ENCODE peak calls at places on chromosomes 7 and 10, in seven cellular contexts. One of them, this sample, is unnamed.

GRCh38 chr10:70656489-70656888 is 15.8 kb upstream of the ADAMTS14 start:
- DNase-seq in bronchial epithelial cell: peak
- DNase-seq in pancreas: no peak
- DNase-seq in fibroblast of pulmonary artery: peak
- DNase-seq in AG09319: peak
- DNase-seq in epithelial cell of esophagus: peak
- DNase-seq in mucosa of descending colon: no peak
- DNase-seq in this sample: peak

GRCh38 chr10:116201011-116201410 is 72.0 kb downstream of the GFRA1 start:
- DNase-seq in AG09319: no peak
- DNase-seq in epithelial cell of esophagus: no peak
- DNase-seq in bronchial epithelial cell: no peak
- DNase-seq in mucosa of descending colon: no peak
- DNase-seq in fibroblast of pulmonary artery: no peak
- DNase-seq in pancreas: no peak
- DNase-seq in this sample: no peak

GRCh38 chr7:130490287-130490686 is 1.6 kb upstream of the MEST start:
- DNase-seq in mucosa of descending colon: no peak
- DNase-seq in fibroblast of pulmonary artery: no peak
- DNase-seq in bronchial epithelial cell: no peak
- DNase-seq in pancreas: no peak
- DNase-seq in AG09319: no peak
- DNase-seq in epithelial cell of esophagus: no peak
- DNase-seq in this sample: no peak

GRCh38 chr10:104120903-104121484 is 977 bp upstream of the SFR1 start:
- DNase-seq in fibroblast of pulmonary artery: peak
- DNase-seq in epithelial cell of esophagus: peak
- DNase-seq in AG09319: peak
- DNase-seq in mucosa of descending colon: peak
- DNase-seq in bronchial epithelial cell: peak
- DNase-seq in pancreas: peak
- DNase-seq in this sample: peak

GRCh38 chr10:66501356-66501755 is 424.5 kb upstream of the LRRTM3 start:
- DNase-seq in fibroblast of pulmonary artery: no peak
- DNase-seq in pancreas: no peak
- DNase-seq in bronchial epithelial cell: no peak
- DNase-seq in AG09319: no peak
- DNase-seq in mucosa of descending colon: no peak
- DNase-seq in epithelial cell of esophagus: no peak
- DNase-seq in this sample: no peak

GRCh38 chr7:151078233-151079040 is 2.2 kb downstream of the FASTK start:
- DNase-seq in epithelial cell of esophagus: no peak
- DNase-seq in pancreas: peak
- DNase-seq in bronchial epithelial cell: no peak
- DNase-seq in fibroblast of pulmonary artery: no peak
- DNase-seq in AG09319: no peak
- DNase-seq in mucosa of descending colon: peak
- DNase-seq in this sample: no peak

GRCh38 chr10:111323567-111323966 is 246.7 kb downstream of the ADRA2A start:
- DNase-seq in mucosa of descending colon: no peak
- DNase-seq in bronchial epithelial cell: no peak
- DNase-seq in fibroblast of pulmonary artery: no peak
- DNase-seq in AG09319: no peak
- DNase-seq in pancreas: no peak
- DNase-seq in epithelial cell of esophagus: no peak
- DNase-seq in this sample: peak

GRCh38 chr10:94292448-94293118 is 70.2 kb downstream of the NOC3L start:
- DNase-seq in fibroblast of pulmonary artery: peak
- DNase-seq in AG09319: no peak
- DNase-seq in pancreas: no peak
- DNase-seq in bronchial epithelial cell: peak
- DNase-seq in epithelial cell of esophagus: peak
- DNase-seq in mucosa of descending colon: peak
- DNase-seq in this sample: peak

GRCh38 chr10:79292789-79293746 is 54.2 kb upstream of the PPIF start:
- DNase-seq in bronchial epithelial cell: no peak
- DNase-seq in mucosa of descending colon: no peak
- DNase-seq in AG09319: no peak
- DNase-seq in fibroblast of pulmonary artery: no peak
- DNase-seq in epithelial cell of esophagus: no peak
- DNase-seq in pancreas: no peak
- DNase-seq in this sample: peak

GRCh38 chr7:36784991-36785940 is 61.0 kb upstream of the AOAH start:
- DNase-seq in AG09319: no peak
- DNase-seq in mucosa of descending colon: peak
- DNase-seq in pancreas: no peak
- DNase-seq in fibroblast of pulmonary artery: peak
- DNase-seq in epithelial cell of esophagus: peak
- DNase-seq in bronchial epithelial cell: peak
- DNase-seq in this sample: no peak

GRCh38 chr7:26397326-26397725 is 105.7 kb downstream of the SNX10 start:
- DNase-seq in AG09319: no peak
- DNase-seq in fibroblast of pulmonary artery: no peak
- DNase-seq in epithelial cell of esophagus: no peak
- DNase-seq in pancreas: peak
- DNase-seq in mucosa of descending colon: no peak
- DNase-seq in bronchial epithelial cell: no peak
- DNase-seq in this sample: no peak

GRCh38 chr7:152145853-152146466 is 120.5 kb downstream of the GALNT11 start:
- DNase-seq in epithelial cell of esophagus: peak
- DNase-seq in pancreas: no peak
- DNase-seq in fibroblast of pulmonary artery: peak
- DNase-seq in AG09319: peak
- DNase-seq in bronchial epithelial cell: peak
- DNase-seq in mucosa of descending colon: no peak
- DNase-seq in this sample: peak

GRCh38 chr10:16681525-16681924 is 135.7 kb downstream of the RSU1 start:
- DNase-seq in mucosa of descending colon: no peak
- DNase-seq in fibroblast of pulmonary artery: no peak
- DNase-seq in epithelial cell of esophagus: no peak
- DNase-seq in bronchial epithelial cell: no peak
- DNase-seq in AG09319: no peak
- DNase-seq in pancreas: no peak
- DNase-seq in this sample: no peak

GRCh38 chr7:71429116-71429515 is 297.2 kb downstream of the GALNT17 start:
- DNase-seq in mucosa of descending colon: no peak
- DNase-seq in epithelial cell of esophagus: no peak
- DNase-seq in fibroblast of pulmonary artery: no peak
- DNase-seq in AG09319: no peak
- DNase-seq in pancreas: no peak
- DNase-seq in bronchial epithelial cell: no peak
- DNase-seq in this sample: no peak

GRCh38 chr7:129635300-129636029 is 23.9 kb downstream of the NRF1 start:
- DNase-seq in epithelial cell of esophagus: peak
- DNase-seq in AG09319: peak
- DNase-seq in fibroblast of pulmonary artery: peak
- DNase-seq in pancreas: peak
- DNase-seq in bronchial epithelial cell: peak
- DNase-seq in mucosa of descending colon: peak
- DNase-seq in this sample: peak

GRCh38 chr10:71920540-71921318 is 43.5 kb upstream of the CHST3 start:
- DNase-seq in pancreas: no peak
- DNase-seq in fibroblast of pulmonary artery: peak
- DNase-seq in AG09319: no peak
- DNase-seq in bronchial epithelial cell: peak
- DNase-seq in mucosa of descending colon: peak
- DNase-seq in epithelial cell of esophagus: peak
- DNase-seq in this sample: peak

GRCh38 chr7:129776397-129776792 is 164.9 kb downstream of the NRF1 start:
- DNase-seq in mucosa of descending colon: no peak
- DNase-seq in epithelial cell of esophagus: no peak
- DNase-seq in bronchial epithelial cell: no peak
- DNase-seq in AG09319: no peak
- DNase-seq in pancreas: no peak
- DNase-seq in fibroblast of pulmonary artery: no peak
- DNase-seq in this sample: no peak

GRCh38 chr7:69374036-69374420 is 224.2 kb upstream of the AUTS2 start:
- DNase-seq in fibroblast of pulmonary artery: no peak
- DNase-seq in mucosa of descending colon: no peak
- DNase-seq in epithelial cell of esophagus: no peak
- DNase-seq in bronchial epithelial cell: no peak
- DNase-seq in AG09319: no peak
- DNase-seq in pancreas: no peak
- DNase-seq in this sample: no peak

GRCh38 chr7:76513817-76514799 is 3.8 kb downstream of the UPK3B start:
- DNase-seq in bronchial epithelial cell: no peak
- DNase-seq in pancreas: no peak
- DNase-seq in mucosa of descending colon: peak
- DNase-seq in AG09319: no peak
- DNase-seq in epithelial cell of esophagus: no peak
- DNase-seq in fibroblast of pulmonary artery: no peak
- DNase-seq in this sample: no peak

GRCh38 chr10:62562101-62562500 is 187.9 kb downstream of the ZNF365 start:
- DNase-seq in bronchial epithelial cell: no peak
- DNase-seq in epithelial cell of esophagus: no peak
- DNase-seq in mucosa of descending colon: no peak
- DNase-seq in fibroblast of pulmonary artery: no peak
- DNase-seq in AG09319: no peak
- DNase-seq in pancreas: no peak
- DNase-seq in this sample: no peak

GRCh38 chr10:58818889-58819288 is 306.2 kb downstream of the BICC1 start:
- DNase-seq in epithelial cell of esophagus: peak
- DNase-seq in pancreas: no peak
- DNase-seq in mucosa of descending colon: no peak
- DNase-seq in fibroblast of pulmonary artery: peak
- DNase-seq in bronchial epithelial cell: peak
- DNase-seq in AG09319: peak
- DNase-seq in this sample: peak

GRCh38 chr10:129725482-129725881 is 238.6 kb downstream of the EBF3 start:
- DNase-seq in pancreas: no peak
- DNase-seq in bronchial epithelial cell: no peak
- DNase-seq in mucosa of descending colon: no peak
- DNase-seq in AG09319: no peak
- DNase-seq in epithelial cell of esophagus: no peak
- DNase-seq in fibroblast of pulmonary artery: no peak
- DNase-seq in this sample: no peak
- TF ChIP-seq CTCF in pancreas: no peak
- TF ChIP-seq CTCF in bronchial epithelial cell: no peak
- TF ChIP-seq CTCF in mucosa of descending colon: no peak
- TF ChIP-seq CTCF in AG09319: no peak
- TF ChIP-seq CTCF in epithelial cell of esophagus: no peak
- TF ChIP-seq CTCF in fibroblast of pulmonary artery: no peak
- TF ChIP-seq CTCF in this sample: no peak

GRCh38 chr10:11517150-11517549 is 94.3 kb downstream of the USP6NL start:
- DNase-seq in fibroblast of pulmonary artery: no peak
- DNase-seq in bronchial epithelial cell: peak
- DNase-seq in mucosa of descending colon: no peak
- DNase-seq in epithelial cell of esophagus: peak
- DNase-seq in AG09319: no peak
- DNase-seq in pancreas: no peak
- DNase-seq in this sample: no peak

GRCh38 chr10:11513727-11514126 is 97.7 kb downstream of the USP6NL start:
- DNase-seq in mucosa of descending colon: no peak
- DNase-seq in fibroblast of pulmonary artery: no peak
- DNase-seq in bronchial epithelial cell: no peak
- DNase-seq in AG09319: no peak
- DNase-seq in epithelial cell of esophagus: no peak
- DNase-seq in pancreas: no peak
- DNase-seq in this sample: no peak

GRCh38 chr10:11516419-11516721 is 95.1 kb downstream of the USP6NL start:
- DNase-seq in fibroblast of pulmonary artery: no peak
- DNase-seq in pancreas: no peak
- DNase-seq in epithelial cell of esophagus: no peak
- DNase-seq in AG09319: no peak
- DNase-seq in bronchial epithelial cell: no peak
- DNase-seq in mucosa of descending colon: no peak
- DNase-seq in this sample: no peak

GRCh38 chr10:11512596-11512995 is 98.9 kb downstream of the USP6NL start:
- DNase-seq in mucosa of descending colon: no peak
- DNase-seq in fibroblast of pulmonary artery: no peak
- DNase-seq in pancreas: no peak
- DNase-seq in AG09319: no peak
- DNase-seq in bronchial epithelial cell: no peak
- DNase-seq in epithelial cell of esophagus: no peak
- DNase-seq in this sample: no peak

DNA sequence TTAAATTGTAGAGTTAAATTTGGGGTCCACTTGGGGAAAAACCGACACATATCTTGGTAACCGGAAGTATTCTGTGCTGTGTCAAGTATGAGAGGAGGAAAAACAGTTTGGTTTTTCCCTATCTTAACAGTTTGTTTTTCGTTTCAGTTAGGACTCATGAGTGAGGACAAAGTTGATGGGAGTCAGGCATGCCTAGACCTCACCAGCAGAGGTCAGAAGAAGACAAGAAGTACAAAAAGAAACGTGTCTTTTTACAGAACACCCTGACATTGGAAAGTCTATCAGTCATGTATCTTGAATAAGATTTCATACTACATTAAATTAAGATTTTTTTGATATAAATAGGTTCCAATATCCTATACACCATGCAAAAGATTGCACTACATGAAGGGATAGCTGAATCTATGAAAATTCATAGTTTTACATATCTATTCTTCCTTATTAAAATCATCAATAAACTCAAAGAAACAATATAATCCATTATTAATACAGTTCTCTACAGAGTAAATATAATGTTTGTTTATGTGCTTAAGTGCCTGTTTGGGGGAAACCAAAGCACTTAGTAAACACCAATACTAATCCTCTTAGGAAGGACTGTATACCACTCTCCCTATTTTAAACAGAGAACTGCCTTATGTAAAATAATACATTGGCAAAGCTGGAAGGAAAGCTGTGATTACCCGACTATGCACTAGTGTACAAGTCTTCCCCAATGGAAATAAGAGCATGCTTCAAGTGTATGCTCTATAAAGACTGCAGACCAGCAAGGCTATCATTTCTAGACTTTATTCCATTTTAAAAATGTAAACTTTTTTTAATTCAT is 95.6 kb downstream of the USP6NL start:
- DNase-seq in bronchial epithelial cell: peak
- DNase-seq in fibroblast of pulmonary artery: peak
- DNase-seq in mucosa of descending colon: no peak
- DNase-seq in epithelial cell of esophagus: peak
- DNase-seq in pancreas: peak
- DNase-seq in AG09319: peak
- DNase-seq in this sample: peak
- TF ChIP-seq CTCF in bronchial epithelial cell: peak
- TF ChIP-seq CTCF in fibroblast of pulmonary artery: peak
- TF ChIP-seq CTCF in mucosa of descending colon: peak
- TF ChIP-seq CTCF in epithelial cell of esophagus: peak
- TF ChIP-seq CTCF in pancreas: peak
- TF ChIP-seq CTCF in AG09319: peak
- TF ChIP-seq CTCF in this sample: peak

DNA sequence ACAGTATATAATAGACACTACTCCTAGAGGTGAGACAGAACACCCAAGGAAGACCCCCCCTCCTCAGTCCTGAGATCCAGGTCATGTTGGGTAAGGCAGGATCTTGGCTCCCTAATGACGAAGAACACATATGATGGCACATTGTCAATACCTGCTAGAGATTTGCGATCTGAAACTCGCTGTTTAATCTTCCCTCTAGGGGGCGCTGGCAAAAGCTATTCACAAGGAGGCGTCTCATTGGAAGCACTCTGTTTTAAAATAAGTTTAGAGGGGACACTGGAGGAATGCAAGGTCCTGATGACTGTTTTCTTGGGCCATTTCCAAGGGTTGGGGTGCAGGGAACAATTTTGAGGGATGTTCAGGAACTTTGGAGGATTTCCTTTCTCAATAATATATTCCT is 1013.7 kb upstream of the MBL2 start:
- DNase-seq in mucosa of descending colon: no peak
- DNase-seq in bronchial epithelial cell: no peak
- DNase-seq in pancreas: no peak
- DNase-seq in fibroblast of pulmonary artery: no peak
- DNase-seq in AG09319: no peak
- DNase-seq in epithelial cell of esophagus: peak
- DNase-seq in this sample: peak
- TF ChIP-seq CTCF in mucosa of descending colon: no peak
- TF ChIP-seq CTCF in bronchial epithelial cell: peak
- TF ChIP-seq CTCF in pancreas: no peak
- TF ChIP-seq CTCF in fibroblast of pulmonary artery: no peak
- TF ChIP-seq CTCF in AG09319: no peak
- TF ChIP-seq CTCF in epithelial cell of esophagus: peak
- TF ChIP-seq CTCF in this sample: peak

GRCh38 chr7:55120074-55120473 is 101.3 kb downstream of the EGFR start:
- DNase-seq in fibroblast of pulmonary artery: no peak
- DNase-seq in AG09319: no peak
- DNase-seq in epithelial cell of esophagus: peak
- DNase-seq in mucosa of descending colon: no peak
- DNase-seq in bronchial epithelial cell: peak
- DNase-seq in pancreas: no peak
- DNase-seq in this sample: no peak
- TF ChIP-seq CTCF in fibroblast of pulmonary artery: no peak
- TF ChIP-seq CTCF in AG09319: no peak
- TF ChIP-seq CTCF in epithelial cell of esophagus: no peak
- TF ChIP-seq CTCF in mucosa of descending colon: no peak
- TF ChIP-seq CTCF in bronchial epithelial cell: no peak
- TF ChIP-seq CTCF in pancreas: no peak
- TF ChIP-seq CTCF in this sample: no peak